ENCODE peak calls at places on chromosomes 13 and 19, in eight cellular contexts. G is NCI-H774, P is NB4, D is colonic mucosa, A is ascending aorta, L is HTR-8/SVneo, T is IMR-90, I is astrocyte of the spinal cord. V is an unnamed sample.

GRCh38 chr13:94968040-94968756 is 255.9 kb upstream of the SOX21 start:
- DNase-seq in G (no peak), P (no peak), D (no peak), A (no peak), L (no peak), T (no peak), I (peak; percentile 35), V (no peak)

GRCh38 chr13:46469064-46469463 is 82.0 kb upstream of the RUBCNL start:
- DNase-seq in G (no peak), P (no peak), D (no peak), A (no peak), L (no peak), T (no peak), I (no peak), V (no peak)

GRCh38 chr19:48859711-48860572 is 8.5 kb downstream of the PLEKHA4 start:
- DNase-seq in G (no peak), P (peak; percentile 29), D (peak; percentile 57), A (no peak), L (no peak), T (no peak), I (no peak), V (peak; percentile 58)

GRCh38 chr13:103965506-103966243 is 899.5 kb upstream of the SLC10A2 start:
- DNase-seq in G (no peak), P (no peak), D (no peak), A (no peak), L (no peak), T (no peak), I (no peak), V (no peak)

GRCh38 chr13:44523176-44524017 is 52.7 kb downstream of the TSC22D1 start:
- DNase-seq in G (no peak), P (no peak), D (no peak), A (no peak), L (peak; percentile 8), T (peak; percentile 79), I (peak; percentile 79), V (no peak)

GRCh38 chr13:47233734-47234133 is 336.9 kb upstream of the HTR2A start:
- DNase-seq in G (no peak), P (no peak), D (no peak), A (no peak), L (no peak), T (no peak), I (no peak), V (no peak)

GRCh38 chr19:16085115-16085514 is 8.8 kb downstream of the TPM4 start:
- DNase-seq in G (no peak), P (peak; percentile 84), D (no peak), A (no peak), L (no peak), T (peak; percentile 66), I (no peak), V (no peak)

GRCh38 chr13:67726979-67727378 is 496.8 kb upstream of the PCDH9 start:
- DNase-seq in G (no peak), P (no peak), D (peak; percentile 34), A (no peak), L (no peak), T (no peak), I (no peak), V (no peak)

GRCh38 chr13:20249913-20250312 is 17.8 kb upstream of the GJB6 start:
- DNase-seq in G (no peak), P (no peak), D (no peak), A (no peak), L (no peak), T (no peak), I (no peak), V (no peak)

GRCh38 chr13:25770601-25771000 is 281.2 kb downstream of the SHISA2 start:
- DNase-seq in G (no peak), P (no peak), D (no peak), A (no peak), L (no peak), T (no peak), I (no peak), V (no peak)

GRCh38 chr19:55340784-55341147 is 1.1 kb downstream of the KMT5C start:
- DNase-seq in G (no peak), P (peak; percentile 16), D (peak; percentile 39), A (no peak), L (no peak), T (no peak), I (no peak), V (peak; percentile 75)

GRCh38 chr13:80224468-80224867 is 116.5 kb downstream of the SPRY2 start:
- DNase-seq in G (no peak), P (peak; percentile 18), D (no peak), A (no peak), L (peak; percentile 20), T (peak; percentile 26), I (no peak), V (no peak)

GRCh38 chr19:11130824-11131455 is 24.6 kb downstream of the SPC24 start:
- DNase-seq in G (peak; percentile 16), P (peak; percentile 78), D (peak; percentile 84), A (peak; percentile 90), L (peak; percentile 82), T (peak; percentile 73), I (peak; percentile 58), V (peak; percentile 89)

GRCh38 chr13:27822258-27822872 is 30.1 kb downstream of the GSX1 start:
- DNase-seq in G (no peak), P (no peak), D (no peak), A (no peak), L (no peak), T (no peak), I (peak; percentile 9), V (no peak)

GRCh38 chr19:447816-448546 is 12.9 kb downstream of the SHC2 start:
- DNase-seq in G (no peak), P (peak; percentile 56), D (no peak), A (no peak), L (no peak), T (no peak), I (no peak), V (no peak)

GRCh38 chr13:97344250-97345175 is 89.5 kb upstream of the RAP2A start:
- DNase-seq in G (peak; percentile 32), P (peak; percentile 60), D (peak; percentile 70), A (no peak), L (peak; percentile 21), T (peak; percentile 61), I (peak; percentile 63), V (peak; percentile 74)

GRCh38 chr19:49638360-49638759 is 1.6 kb downstream of the RRAS start:
- DNase-seq in G (no peak), P (no peak), D (peak; percentile 42), A (no peak), L (no peak), T (no peak), I (no peak), V (peak; percentile 53)

GRCh38 chr13:50936681-50937080 is 27.1 kb downstream of the RNASEH2B start:
- DNase-seq in G (no peak), P (peak; percentile 30), D (no peak), A (no peak), L (no peak), T (no peak), I (no peak), V (no peak)